ENCODE peak calls at places on chromosomes 16 and 17, in ten cellular contexts. X, H, P, G, C, A, B, J, E and Z are unnamed samples. For H3K27me3, the result is how much of the 10 kb centered on the place peaks cover.

GRCh38 chr16:75620326-75621169 is 2.5 kb downstream of the ADAT1 start:
- DNase-seq in X (peak), H (no peak), P (no peak), G (no peak), C (no peak), A (no peak), B (peak), J (no peak), E (no peak), Z (no peak)

GRCh38 chr16:10619271-10619849 is 39.0 kb upstream of the EMP2 start:
- DNase-seq in X (no peak), H (peak), P (no peak), G (no peak), C (peak), A (peak), B (no peak), J (no peak), E (no peak), Z (peak)

GRCh38 chr16:75319513-75320401 is 68.3 kb upstream of the BCAR1 start:
- DNase-seq in X (peak), H (no peak), P (peak), G (no peak), C (no peak), A (no peak), B (peak), J (peak), E (no peak), Z (no peak)

GRCh38 chr17:39939588-39940419 is 12.3 kb downstream of the LRRC3C start:
- DNase-seq in X (no peak), H (no peak), P (peak), G (no peak), C (no peak), A (no peak), B (peak), J (peak), E (no peak), Z (no peak)

GRCh38 chr17:38404174-38404943 is 23.9 kb upstream of the ARHGAP23 start:
- DNase-seq in X (no peak), H (no peak), P (no peak), G (no peak), C (no peak), A (no peak), B (no peak), J (no peak), E (no peak), Z (no peak)

GRCh38 chr17:52383493-52384100 is 225.1 kb upstream of the CA10 start:
- DNase-seq in X (no peak), H (peak), P (peak), G (no peak), C (peak), A (peak), B (no peak), J (no peak), E (peak), Z (peak)

GRCh38 chr17:76359375-76359774 is 5.7 kb upstream of the PRPSAP1 start:
- DNase-seq in X (no peak), H (no peak), P (no peak), G (no peak), C (no peak), A (no peak), B (no peak), J (no peak), E (no peak), Z (no peak)

GRCh38 chr17:46977348-46977747 is 1.7 kb downstream of the RPRML start:
- DNase-seq in X (no peak), H (no peak), P (peak), G (peak), C (peak), A (peak), B (no peak), J (no peak), E (peak), Z (no peak)

GRCh38 chr16:71559855-71560254 is 17.0 kb downstream of the TAT start:
- DNase-seq in X (no peak), H (no peak), P (no peak), G (no peak), C (no peak), A (no peak), B (no peak), J (no peak), E (no peak), Z (no peak)

GRCh38 chr16:10509534-10510025 is 70.8 kb downstream of the EMP2 start:
- DNase-seq in X (peak), H (peak), P (peak), G (no peak), C (peak), A (peak), B (peak), J (peak), E (peak), Z (no peak)

GRCh38 chr17:75909051-75909811 is 4.5 kb upstream of the MRPL38 start:
- DNase-seq in X (no peak), H (peak), P (no peak), G (peak), C (no peak), A (peak), B (no peak), J (no peak), E (no peak), Z (no peak)

GRCh38 chr17:4204676-4205075 is 59.1 kb downstream of the ANKFY1 start:
- DNase-seq in X (no peak), H (peak), P (peak), G (no peak), C (no peak), A (peak), B (no peak), J (no peak), E (no peak), Z (no peak)

GRCh38 chr16:58501242-58502131 is 1.5 kb downstream of the NDRG4 start:
- DNase-seq in X (peak), H (no peak), P (no peak), G (peak), C (peak), A (peak), B (peak), J (no peak), E (no peak), Z (peak)

GRCh38 chr17:78114831-78115723 is 13.5 kb downstream of the TMC6 start:
- DNase-seq in X (no peak), H (no peak), P (no peak), G (no peak), C (no peak), A (no peak), B (no peak), J (no peak), E (no peak), Z (peak)

GRCh38 chr17:80265205-80266068 is 4.8 kb downstream of the RNF213 start:
- DNase-seq in X (peak), H (peak), P (no peak), G (no peak), C (no peak), A (no peak), B (peak), J (peak), E (no peak), Z (no peak)

GRCh38 chr16:25395528-25395927 is 137.9 kb upstream of the ZKSCAN2 start:
- DNase-seq in X (no peak), H (no peak), P (no peak), G (no peak), C (peak), A (no peak), B (no peak), J (no peak), E (no peak), Z (no peak)

GRCh38 chr17:70624208-70624607 is 454.9 kb downstream of the KCNJ2 start:
- DNase-seq in X (no peak), H (no peak), P (no peak), G (no peak), C (no peak), A (no peak), B (no peak), J (no peak), E (no peak), Z (no peak)

GRCh38 chr16:19913306-19913717 is 28.7 kb upstream of the GPRC5B start:
- DNase-seq in X (no peak), H (no peak), P (peak), G (no peak), C (no peak), A (no peak), B (no peak), J (no peak), E (no peak), Z (no peak)

GRCh38 chr17:5035356-5035755 is at the start of gene SLC52A1:
- DNase-seq in X (no peak), H (no peak), P (no peak), G (no peak), C (no peak), A (no peak), B (no peak), J (no peak), E (peak), Z (no peak)

GRCh38 chr17:78665385-78665951 is 88.3 kb upstream of the DNAH17 start:
- DNase-seq in X (no peak), H (no peak), P (no peak), G (peak), C (no peak), A (no peak), B (no peak), J (no peak), E (no peak), Z (peak)

GRCh38 chr16:3295783-3296182 is 9.4 kb downstream of the TIGD7 start:
- DNase-seq in X (no peak), H (no peak), P (no peak), G (no peak), C (no peak), A (no peak), B (no peak), J (no peak), E (no peak), Z (no peak)

GRCh38 chr17:40417258-40417608 is 463 bp downstream of the TOP2A start:
- DNase-seq in X (no peak), H (no peak), P (no peak), G (no peak), C (peak), A (no peak), B (no peak), J (no peak), E (no peak), Z (no peak)

GRCh38 chr16:700684-701584 is 4.7 kb downstream of the FBXL16 start:
- DNase-seq in X (peak), H (no peak), P (no peak), G (peak), C (peak), A (no peak), B (peak), J (no peak), E (no peak), Z (no peak)

GRCh38 chr16:703406-703805 is 2.2 kb downstream of the FBXL16 start:
- DNase-seq in X (no peak), H (no peak), P (no peak), G (no peak), C (no peak), A (no peak), B (no peak), J (no peak), E (no peak), Z (no peak)

GRCh38 chr16:704552-705380 is 835 bp downstream of the FBXL16 start:
- DNase-seq in X (no peak), H (no peak), P (no peak), G (no peak), C (no peak), A (no peak), B (no peak), J (no peak), E (no peak), Z (no peak)

GRCh38 chr16:704047-704446 is 1.6 kb downstream of the FBXL16 start:
- DNase-seq in X (no peak), H (no peak), P (no peak), G (no peak), C (no peak), A (no peak), B (no peak), J (no peak), E (no peak), Z (no peak)

GRCh38 chr16:702341-702740 is 3.3 kb downstream of the FBXL16 start:
- DNase-seq in X (no peak), H (no peak), P (no peak), G (no peak), C (no peak), A (no peak), B (no peak), J (no peak), E (no peak), Z (no peak)
- H3K27me3 ChIP-seq in X (under half), H (under half), P (under half), G (under half), C (under half), A (under half), B (under half), J (under half), E (half or more), Z (under half)

GRCh38 chr17:31387438-31387837 is 4.0 kb upstream of the RAB11FIP4 start:
- DNase-seq in X (no peak), H (no peak), P (no peak), G (no peak), C (no peak), A (no peak), B (no peak), J (no peak), E (no peak), Z (no peak)

GRCh38 chr17:31389673-31390381 is 1.6 kb upstream of the RAB11FIP4 start:
- DNase-seq in X (no peak), H (no peak), P (no peak), G (no peak), C (no peak), A (peak), B (no peak), J (no peak), E (no peak), Z (no peak)

GRCh38 chr17:31390426-31390747 is 1.1 kb upstream of the RAB11FIP4 start:
- DNase-seq in X (no peak), H (no peak), P (no peak), G (no peak), C (no peak), A (no peak), B (no peak), J (no peak), E (no peak), Z (no peak)

GRCh38 chr17:31388351-31388750 is 3.1 kb upstream of the RAB11FIP4 start:
- DNase-seq in X (no peak), H (no peak), P (no peak), G (no peak), C (no peak), A (no peak), B (no peak), J (no peak), E (no peak), Z (no peak)

DNA sequence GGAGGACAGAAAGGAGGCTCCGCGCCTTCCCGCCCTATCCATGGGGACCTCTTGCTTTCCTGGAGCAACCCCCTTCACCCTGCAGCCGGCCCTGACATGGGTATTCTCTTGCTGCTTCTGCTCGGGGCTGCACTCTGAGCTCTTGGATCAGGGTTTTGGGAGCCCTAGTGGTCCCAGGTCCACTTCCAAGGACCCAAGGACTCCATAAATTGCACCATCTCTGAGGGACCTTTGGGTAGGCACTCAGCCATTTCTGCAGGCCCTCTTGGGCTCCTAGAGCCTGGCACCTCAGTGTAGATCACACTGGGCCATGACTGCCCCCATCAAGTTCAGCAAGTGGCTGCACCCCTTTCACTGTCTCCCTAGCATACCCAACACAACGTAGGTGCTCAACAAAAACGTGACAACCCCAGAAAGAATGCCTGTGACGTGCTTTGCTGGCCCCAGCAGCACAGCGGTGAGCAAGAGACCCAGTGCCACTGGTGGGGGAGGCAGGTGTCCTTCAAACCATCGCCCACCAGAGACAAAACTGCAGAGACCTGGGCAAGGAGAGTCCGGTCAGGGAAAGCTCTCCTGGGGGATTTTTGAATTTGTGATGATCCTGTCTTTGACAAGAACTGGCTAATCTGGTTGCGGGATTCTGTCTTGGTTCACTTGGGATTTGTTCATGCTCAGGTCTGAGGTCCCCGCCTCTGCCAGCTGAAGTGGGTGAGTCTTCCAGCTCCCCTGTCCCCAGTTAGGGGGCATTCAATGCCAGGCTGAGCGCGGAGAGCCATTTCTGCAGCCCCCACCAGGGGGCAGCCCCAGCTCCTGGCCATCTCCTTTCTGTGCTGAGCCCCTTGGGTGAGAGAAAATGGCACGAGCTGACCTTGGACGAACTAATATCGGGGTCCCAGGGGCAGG is 2.5 kb upstream of the RAB11FIP4 start:
- DNase-seq in X (peak), H (no peak), P (peak), G (no peak), C (peak), A (peak), B (peak), J (peak), E (no peak), Z (no peak)
- H3K27me3 ChIP-seq in X (under half), H (under half), P (under half), G (under half), C (under half), A (under half), B (under half), J (under half), E (under half), Z (under half)

DNA sequence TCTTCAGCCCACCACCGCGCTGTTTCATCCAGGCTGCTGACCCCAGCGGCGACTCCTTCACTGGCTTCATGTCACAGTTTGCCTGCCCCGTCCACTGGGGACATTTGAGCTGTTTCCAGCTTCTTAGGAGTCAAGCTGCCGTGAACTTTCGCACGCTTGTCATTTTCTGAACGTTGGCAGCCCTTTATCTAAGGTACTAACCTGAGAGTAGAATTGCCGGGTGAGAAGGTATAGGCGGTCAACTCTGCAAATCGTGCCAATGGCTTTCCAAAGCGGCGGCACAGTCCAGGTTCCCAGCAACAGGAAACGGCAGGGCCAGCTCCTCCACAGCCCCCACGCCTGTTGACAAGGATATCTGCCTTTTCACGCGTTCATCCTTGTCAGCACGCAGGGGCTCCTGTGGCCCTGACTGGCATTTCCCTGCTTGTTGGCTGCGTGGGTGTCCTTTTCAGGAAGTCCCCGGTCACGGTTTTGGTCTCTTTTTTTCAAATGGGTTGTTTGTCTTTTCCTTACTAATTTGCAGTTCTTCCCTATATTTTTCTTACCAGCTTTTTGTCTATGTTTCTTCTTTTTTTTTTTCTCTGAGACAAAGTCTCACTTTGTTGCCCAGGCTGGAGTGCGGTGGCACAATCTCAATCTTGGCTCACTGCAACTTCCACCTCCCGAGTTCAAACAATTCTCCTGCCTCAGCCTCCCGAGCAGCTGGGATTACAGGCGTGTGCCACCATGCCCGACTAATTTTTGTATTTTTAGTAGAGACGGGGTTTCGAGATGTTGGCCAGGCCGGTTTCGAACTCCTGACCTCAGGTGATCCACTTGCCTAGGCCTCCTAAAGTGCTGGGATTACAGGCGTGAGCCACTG is 1.3 kb downstream of the UTS2R start:
- DNase-seq in X (no peak), H (no peak), P (no peak), G (no peak), C (peak), A (peak), B (no peak), J (no peak), E (no peak), Z (peak)
- H3K27me3 ChIP-seq in X (under half), H (under half), P (under half), G (under half), C (under half), A (under half), B (under half), J (under half), E (half or more), Z (under half)

GRCh38 chr16:814974-815373 is 14.4 kb upstream of the GNG13 start:
- DNase-seq in X (no peak), H (no peak), P (peak), G (no peak), C (no peak), A (no peak), B (no peak), J (no peak), E (no peak), Z (no peak)
- H3K27me3 ChIP-seq in X (under half), H (under half), P (under half), G (under half), C (under half), A (under half), B (under half), J (under half), E (under half), Z (under half)

GRCh38 chr17:48583708-48584582 is 5.8 kb upstream of the HOXB4 start:
- DNase-seq in X (no peak), H (no peak), P (peak), G (no peak), C (no peak), A (no peak), B (no peak), J (no peak), E (no peak), Z (no peak)

GRCh38 chr17:48587276-48588073 is 2.6 kb downstream of the HOXB3 start:
- DNase-seq in X (no peak), H (no peak), P (peak), G (no peak), C (no peak), A (no peak), B (no peak), J (no peak), E (no peak), Z (no peak)

GRCh38 chr17:48588074-48588415 is 2.0 kb downstream of the HOXB3 start:
- DNase-seq in X (no peak), H (no peak), P (no peak), G (no peak), C (no peak), A (no peak), B (no peak), J (no peak), E (no peak), Z (no peak)

GRCh38 chr17:48588519-48588918 is 1.5 kb downstream of the HOXB3 start:
- DNase-seq in X (no peak), H (no peak), P (peak), G (no peak), C (no peak), A (no peak), B (no peak), J (no peak), E (no peak), Z (no peak)

GRCh38 chr17:48586355-48586924 is 3.6 kb downstream of the HOXB3 start:
- DNase-seq in X (no peak), H (no peak), P (peak), G (peak), C (no peak), A (no peak), B (no peak), J (no peak), E (no peak), Z (no peak)
- H3K27me3 ChIP-seq in X (under half), H (under half), P (under half), G (under half), C (half or more), A (under half), B (under half), J (under half), E (half or more), Z (under half)

GRCh38 chr17:67376509-67376891 is 581 bp upstream of the PITPNC1 start:
- DNase-seq in X (no peak), H (no peak), P (peak), G (peak), C (no peak), A (peak), B (no peak), J (no peak), E (no peak), Z (no peak)

GRCh38 chr17:67376892-67377726 is at the start of gene PITPNC1:
- DNase-seq in X (peak), H (peak), P (peak), G (peak), C (peak), A (peak), B (peak), J (peak), E (no peak), Z (peak)

GRCh38 chr17:67374329-67375053 is 2.6 kb upstream of the PITPNC1 start:
- DNase-seq in X (peak), H (peak), P (peak), G (peak), C (peak), A (peak), B (peak), J (peak), E (no peak), Z (peak)

GRCh38 chr17:67375054-67375427 is 2.0 kb upstream of the PITPNC1 start:
- DNase-seq in X (no peak), H (no peak), P (no peak), G (no peak), C (no peak), A (no peak), B (no peak), J (no peak), E (no peak), Z (no peak)

DNA sequence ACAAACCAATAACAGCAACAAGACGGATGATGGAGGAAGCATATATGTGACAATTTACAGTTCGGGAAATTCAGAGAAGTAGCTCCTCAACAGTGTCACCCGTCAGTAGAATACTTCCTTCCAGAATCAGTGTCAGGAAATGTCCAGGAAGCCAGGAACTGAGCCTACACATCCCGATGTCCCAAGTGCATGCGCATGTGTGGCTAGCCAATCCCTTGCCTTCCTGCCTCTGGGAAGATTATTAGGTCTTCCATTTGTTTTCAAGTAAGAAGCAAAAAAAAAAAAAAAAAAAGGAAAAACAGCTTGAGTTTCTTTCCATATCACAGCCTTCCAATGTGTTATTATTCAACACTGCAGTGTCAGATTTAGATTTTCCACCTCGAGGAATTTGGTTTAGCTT is 1.3 kb upstream of the PITPNC1 start:
- DNase-seq in X (no peak), H (no peak), P (no peak), G (no peak), C (no peak), A (no peak), B (no peak), J (no peak), E (no peak), Z (no peak)
- H3K27me3 ChIP-seq in X (under half), H (under half), P (under half), G (under half), C (under half), A (under half), B (under half), J (under half), E (under half), Z (under half)